ENCODE peak calls at places on chromosomes 3 and 15, in eight cellular contexts. Q is CD8-positive, alpha-beta memory T cell; E is ovary; R is NCI-H1105; P is amygdala; U is non-pigmented ciliary epithelial cell; N is NCI-H1436; C is effector memory CD8-positive, alpha-beta T cell. Y is an unnamed sample.

GRCh38 chr3:123140591-123140990 is 61.2 kb upstream of the SEC22A start:
- DNase-seq in Q (no peak), E (no peak), R (no peak), P (no peak), U (no peak), N (no peak), C (no peak), Y (no peak)

GRCh38 chr15:42144841-42145375 is 11.5 kb downstream of the PLA2G4F start:
- DNase-seq in Q (no peak), E (no peak), R (no peak), P (no peak), U (no peak), N (no peak), C (no peak), Y (no peak)

GRCh38 chr3:58534592-58535494 is 2.1 kb downstream of the ACOX2 start:
- DNase-seq in Q (no peak), E (no peak), R (no peak), P (no peak), U (no peak), N (no peak), C (no peak), Y (no peak)

GRCh38 chr15:31483924-31484368 is 157.3 kb downstream of the KLF13 start:
- DNase-seq in Q (peak), E (no peak), R (no peak), P (no peak), U (no peak), N (no peak), C (peak), Y (no peak)

GRCh38 chr3:162367443-162368132 is 871.0 kb downstream of the OTOL1 start:
- DNase-seq in Q (no peak), E (no peak), R (peak), P (no peak), U (no peak), N (peak), C (no peak), Y (no peak)

GRCh38 chr3:69532828-69533219 is 146.9 kb upstream of the FRMD4B start:
- DNase-seq in Q (no peak), E (no peak), R (no peak), P (no peak), U (no peak), N (no peak), C (no peak), Y (no peak)

GRCh38 chr15:66815322-66815721 is 113.3 kb downstream of the SMAD6 start:
- DNase-seq in Q (no peak), E (no peak), R (no peak), P (no peak), U (peak), N (no peak), C (no peak), Y (no peak)

GRCh38 chr15:45469429-45469828 is 53.1 kb downstream of the SLC30A4 start:
- DNase-seq in Q (no peak), E (no peak), R (no peak), P (no peak), U (no peak), N (no peak), C (no peak), Y (no peak)

GRCh38 chr3:189860296-189860695 is 229.1 kb downstream of the TP63 start:
- DNase-seq in Q (no peak), E (no peak), R (no peak), P (no peak), U (no peak), N (no peak), C (no peak), Y (no peak)

GRCh38 chr3:146218880-146219866 is 31.7 kb downstream of the PLSCR4 start:
- DNase-seq in Q (peak), E (peak), R (peak), P (no peak), U (no peak), N (peak), C (peak), Y (peak)

GRCh38 chr15:23687143-23687470 is at the start of gene NDN:
- DNase-seq in Q (no peak), E (peak), R (no peak), P (no peak), U (no peak), N (peak), C (no peak), Y (peak)

GRCh38 chr15:29821416-29822099 is 710 bp downstream of the TJP1 start:
- DNase-seq in Q (no peak), E (peak), R (peak), P (peak), U (no peak), N (no peak), C (no peak), Y (peak)

GRCh38 chr15:74540135-74540760 is 772 bp upstream of the ARID3B start:
- DNase-seq in Q (no peak), E (no peak), R (no peak), P (no peak), U (no peak), N (peak), C (no peak), Y (no peak)

GRCh38 chr15:96047255-96047931 is 283.1 kb upstream of the NR2F2 start:
- DNase-seq in Q (no peak), E (no peak), R (no peak), P (no peak), U (peak), N (no peak), C (no peak), Y (no peak)

GRCh38 chr15:34119291-34119690 is 17.4 kb downstream of the PGBD4 start:
- DNase-seq in Q (no peak), E (no peak), R (no peak), P (no peak), U (no peak), N (no peak), C (no peak), Y (peak)

GRCh38 chr3:58388550-58389061 is 45.0 kb downstream of the PDHB start:
- DNase-seq in Q (no peak), E (no peak), R (no peak), P (no peak), U (no peak), N (no peak), C (no peak), Y (peak)

GRCh38 chr3:126418661-126419131 is 24.0 kb downstream of the CFAP100 start:
- DNase-seq in Q (no peak), E (no peak), R (no peak), P (no peak), U (no peak), N (no peak), C (no peak), Y (no peak)

GRCh38 chr3:69392850-69393249 is 7.0 kb upstream of the FRMD4B start:
- DNase-seq in Q (no peak), E (no peak), R (no peak), P (no peak), U (no peak), N (no peak), C (no peak), Y (no peak)

Y was measured in hepatocyte.